ENCODE peak calls at places on chromosome 5, in nine cellular contexts. F is GOT3; B is choroid plexus epithelial cell; A is H4; Q is activated T-cell treated with anti-CD3 and anti-CD28 coated beads for 1 hour; T is NT2/D1; X is GM23338; M is stimulated activated CD4-positive, alpha-beta T cell treated with anti-CD3 and anti-CD28 coated beads, Interleukin-15, amount 100 ng/mL, for 1 hour; W is GM18507. H is an unnamed sample.

GRCh38 chr5:121915765-121916164 is 46.0 kb upstream of the SRFBP1 start:
- DNase-seq in F (no peak), B (no peak), A (peak), Q (no peak), T (no peak), X (no peak), M (no peak), W (no peak), H (no peak)

GRCh38 chr5:24547127-24547526 is 97.7 kb downstream of the CDH10 start:
- DNase-seq in F (no peak), B (no peak), A (peak), Q (no peak), T (no peak), X (no peak), M (no peak), W (no peak), H (no peak)

GRCh38 chr5:86971034-86971511 is 296.6 kb upstream of the RASA1 start:
- DNase-seq in F (no peak), B (peak), A (peak), Q (no peak), T (no peak), X (peak), M (no peak), W (no peak), H (no peak)

GRCh38 chr5:179344301-179345178 is 721 bp downstream of the ADAMTS2 start:
- DNase-seq in F (no peak), B (peak), A (no peak), Q (no peak), T (no peak), X (peak), M (no peak), W (no peak), H (no peak)

GRCh38 chr5:75610201-75610600 is 1.1 kb upstream of the ANKDD1B start:
- DNase-seq in F (no peak), B (no peak), A (no peak), Q (no peak), T (no peak), X (peak), M (no peak), W (no peak), H (no peak)

GRCh38 chr5:67248703-67249589 is 52.3 kb upstream of the CD180 start:
- DNase-seq in F (no peak), B (no peak), A (peak), Q (no peak), T (no peak), X (no peak), M (no peak), W (no peak), H (peak)

GRCh38 chr5:74530316-74530917 is 110.1 kb downstream of the ENC1 start:
- DNase-seq in F (no peak), B (no peak), A (no peak), Q (no peak), T (no peak), X (no peak), M (no peak), W (no peak), H (no peak)

GRCh38 chr5:2538169-2538568 is 213.3 kb downstream of the IRX2 start:
- DNase-seq in F (no peak), B (no peak), A (no peak), Q (no peak), T (no peak), X (peak), M (no peak), W (no peak), H (no peak)

GRCh38 chr5:92518318-92518913 is 1062.6 kb downstream of the NR2F1-AS1 start:
- DNase-seq in F (no peak), B (peak), A (peak), Q (no peak), T (no peak), X (peak), M (no peak), W (peak), H (peak)

GRCh38 chr5:177470759-177471536 is 2.5 kb downstream of the DBN1 start:
- DNase-seq in F (no peak), B (peak), A (no peak), Q (no peak), T (no peak), X (no peak), M (no peak), W (no peak), H (no peak)

GRCh38 chr5:78799254-78800017 is 150.9 kb upstream of the LHFPL2 start:
- DNase-seq in F (no peak), B (peak), A (peak), Q (no peak), T (no peak), X (no peak), M (no peak), W (no peak), H (no peak)

GRCh38 chr5:172733179-172733973 is 37.6 kb downstream of the DUSP1 start:
- DNase-seq in F (peak), B (peak), A (peak), Q (no peak), T (no peak), X (peak), M (no peak), W (no peak), H (peak)

GRCh38 chr5:157571357-157571827 is 4.2 kb downstream of the ADAM19 start:
- DNase-seq in F (no peak), B (peak), A (peak), Q (peak), T (peak), X (peak), M (no peak), W (no peak), H (no peak)

GRCh38 chr5:10520716-10521115 is 43.2 kb upstream of the ANKRD33B start:
- DNase-seq in F (no peak), B (peak), A (no peak), Q (no peak), T (no peak), X (no peak), M (no peak), W (no peak), H (no peak)

GRCh38 chr5:33984671-33985124 is at the start of gene SLC45A2:
- DNase-seq in F (no peak), B (peak), A (no peak), Q (no peak), T (no peak), X (no peak), M (no peak), W (no peak), H (no peak)

GRCh38 chr5:172565455-172565854 is 75.6 kb upstream of the NEURL1B start:
- DNase-seq in F (no peak), B (peak), A (no peak), Q (no peak), T (no peak), X (no peak), M (no peak), W (no peak), H (no peak)

GRCh38 chr5:141234109-141234508 is 11.0 kb downstream of the PCDHB14 start:
- DNase-seq in F (no peak), B (peak), A (no peak), Q (no peak), T (no peak), X (peak), M (no peak), W (no peak), H (no peak)

GRCh38 chr5:163504091-163504931 is 1.1 kb upstream of the MAT2B start:
- DNase-seq in F (no peak), B (peak), A (peak), Q (no peak), T (no peak), X (peak), M (peak), W (no peak), H (no peak)

GRCh38 chr5:167587768-167588167 is 703.7 kb upstream of the WWC1 start:
- DNase-seq in F (no peak), B (peak), A (peak), Q (no peak), T (peak), X (peak), M (no peak), W (no peak), H (no peak)